ENCODE peak calls at places on chromosomes 12 and 14, in ten cellular contexts. H is endodermal cell; G is IMR-90; O is CD8-positive, alpha-beta T cell; X is fibroblast of lung; J is neuronal stem cell; F is tibial artery; Y is H1; P is upper lobe of left lung; V is mammary epithelial cell. N is an unnamed sample.

GRCh38 chr12:117069926-117070900 is 29.0 kb downstream of the TESC start:
- DNase-seq in H (peak; percentile 78), G (no peak), O (no peak), X (no peak), J (no peak), F (no peak), Y (no peak), P (no peak), V (no peak), N (no peak)

GRCh38 chr14:22887260-22887989 is 4.4 kb downstream of the REM2 start:
- DNase-seq in H (peak; percentile 89), G (peak; percentile 75), O (no peak), X (peak; percentile 90), J (peak; percentile 76), F (peak; percentile 75), Y (no peak), P (no peak), V (peak; percentile 89), N (no peak)

GRCh38 chr14:28867571-28867970 is 101.0 kb downstream of the FOXG1 start:
- DNase-seq in H (no peak), G (no peak), O (no peak), X (peak; percentile 17), J (no peak), F (no peak), Y (no peak), P (no peak), V (no peak), N (no peak)

GRCh38 chr12:54258286-54258685 is 21.6 kb downstream of the CBX5 start:
- DNase-seq in H (no peak), G (peak; percentile 70), O (no peak), X (no peak), J (no peak), F (no peak), Y (no peak), P (no peak), V (no peak), N (no peak)

GRCh38 chr12:27870939-27871338 is 90.9 kb upstream of the MANSC4 start:
- DNase-seq in H (no peak), G (peak; percentile 90), O (no peak), X (peak; percentile 70), J (no peak), F (no peak), Y (no peak), P (no peak), V (peak; percentile 41), N (no peak)

GRCh38 chr14:64704145-64704742 is at the start of gene PLEKHG3:
- DNase-seq in H (peak; percentile 94), G (peak; percentile 69), O (no peak), X (peak; percentile 51), J (peak; percentile 76), F (peak; percentile 92), Y (peak; percentile 88), P (peak; percentile 93), V (peak; percentile 82), N (no peak)

GRCh38 chr12:31962076-31962475 is 2.9 kb downstream of the RESF1 start:
- DNase-seq in H (no peak), G (no peak), O (no peak), X (no peak), J (no peak), F (no peak), Y (no peak), P (no peak), V (no peak), N (no peak)

GRCh38 chr14:61234215-61234916 is 46.8 kb downstream of the TMEM30B start:
- DNase-seq in H (no peak), G (no peak), O (no peak), X (no peak), J (no peak), F (no peak), Y (no peak), P (no peak), V (no peak), N (no peak)

GRCh38 chr12:12156835-12157234 is 86.1 kb downstream of the BCL2L14 start:
- DNase-seq in H (peak; percentile 43), G (no peak), O (no peak), X (no peak), J (no peak), F (no peak), Y (no peak), P (no peak), V (no peak), N (no peak)

GRCh38 chr12:31773867-31774266 is 45.0 kb upstream of the AMN1 start:
- DNase-seq in H (no peak), G (no peak), O (no peak), X (no peak), J (no peak), F (no peak), Y (peak; percentile 33), P (no peak), V (no peak), N (no peak)

GRCh38 chr14:52124791-52125661 is 56.2 kb upstream of the NID2 start:
- DNase-seq in H (no peak), G (peak; percentile 87), O (no peak), X (peak; percentile 92), J (no peak), F (no peak), Y (no peak), P (no peak), V (peak; percentile 21), N (no peak)

GRCh38 chr14:64137657-64138290 is 156.4 kb downstream of the ESR2 start:
- DNase-seq in H (peak; percentile 67), G (peak; percentile 8), O (no peak), X (peak; percentile 47), J (no peak), F (no peak), Y (no peak), P (no peak), V (no peak), N (no peak)

DNA sequence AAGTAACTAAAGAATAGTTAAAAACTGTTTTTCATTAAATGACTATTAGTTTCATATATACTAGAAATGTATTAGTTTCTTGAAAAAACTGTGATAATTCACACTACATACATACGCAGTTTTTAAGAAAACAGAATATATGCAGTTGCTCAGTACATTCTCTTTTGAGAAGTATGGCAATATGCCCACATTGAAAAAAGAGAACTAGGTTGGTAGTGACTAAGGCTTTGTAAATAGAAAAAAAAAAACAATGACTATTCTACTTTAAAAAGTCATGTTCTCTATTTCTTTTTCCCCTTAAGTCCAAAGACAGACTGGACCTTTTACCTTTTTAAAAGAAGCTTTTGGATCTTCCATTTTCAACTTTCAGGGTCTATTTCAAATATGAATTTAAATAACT is 25.0 kb downstream of the SNX6 start:
- DNase-seq in H (no peak), G (peak; percentile 51), O (no peak), X (peak; percentile 43), J (no peak), F (no peak), Y (no peak), P (no peak), V (no peak), N (no peak)
- H3K4me1 ChIP-seq in H (no peaks in the 10 kb centered on the region), G (no peaks in the 10 kb centered on the region), O (no peaks in the 10 kb centered on the region), X (no peaks in the 10 kb centered on the region), J (no peaks in the 10 kb centered on the region), F (no peaks in the 10 kb centered on the region), Y (no peaks in the 10 kb centered on the region), P (no peaks in the 10 kb centered on the region), V (no peaks in the 10 kb centered on the region), N (no peaks in the 10 kb centered on the region)

GRCh38 chr14:102786758-102787157 is 9.5 kb downstream of the TRAF3 start:
- DNase-seq in H (no peak), G (peak; percentile 47), O (no peak), X (no peak), J (no peak), F (no peak), Y (no peak), P (no peak), V (no peak), N (no peak)
- H3K27ac ChIP-seq in H (no peak overlapping the region), G (no peak overlapping the region), O (no peak overlapping the region), X (no peak overlapping the region), J (no peak overlapping the region), F (no peak overlapping the region), Y (no peak overlapping the region), P (no peak overlapping the region), V (no peak overlapping the region), N (no peak overlapping the region)

DNA sequence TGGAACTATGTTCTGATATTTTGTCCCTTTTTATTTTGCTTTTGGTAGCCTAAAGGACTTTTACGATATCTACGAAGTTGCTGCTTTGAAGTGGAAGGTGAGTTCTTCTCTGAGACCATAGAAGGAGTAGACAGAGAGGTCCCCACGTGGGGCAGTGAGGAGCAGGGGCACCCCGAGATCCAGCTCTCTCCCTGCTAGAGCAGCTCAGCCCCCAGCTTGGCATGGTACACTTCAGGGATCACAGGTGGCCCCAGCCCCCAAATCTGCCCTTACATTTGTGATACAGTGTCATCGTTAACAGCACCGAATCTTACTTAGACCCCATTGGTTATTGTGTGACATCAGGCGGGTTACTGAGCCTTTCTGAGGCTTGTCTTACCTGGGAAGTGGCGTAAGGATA is 56.8 kb downstream of the SLC8B1 start:
- DNase-seq in H (no peak), G (no peak), O (no peak), X (no peak), J (no peak), F (no peak), Y (no peak), P (no peak), V (no peak), N (no peak)
- H3K4me1 ChIP-seq in H (no peaks in the 10 kb centered on the region), G (no peaks in the 10 kb centered on the region), O (no peaks in the 10 kb centered on the region), X (no peaks in the 10 kb centered on the region), J (peaks cover 17% of the 10 kb centered on the region), F (peaks cover 13% of the 10 kb centered on the region), Y (no peaks in the 10 kb centered on the region), P (peaks cover 4% of the 10 kb centered on the region), V (no peaks in the 10 kb centered on the region), N (no peaks in the 10 kb centered on the region)

GRCh38 chr12:55720894-55721444 is 776 bp downstream of the RDH5 start:
- DNase-seq in H (peak; percentile 89), G (peak; percentile 91), O (no peak), X (peak; percentile 93), J (no peak), F (peak; percentile 96), Y (no peak), P (peak; percentile 86), V (peak; percentile 91), N (no peak)
- H3K27ac ChIP-seq in H (no peak overlapping the region), G (peak overlapping the region; percentile 24), O (no peak overlapping the region), X (peak overlapping the region; percentile 90), J (no peak overlapping the region), F (peak overlapping the region; percentile 96), Y (no peak overlapping the region), P (peak overlapping the region; percentile 66), V (no peak overlapping the region), N (no peak overlapping the region)

N was measured in naive thymus-derived CD4-positive, alpha-beta T cell.